ENCODE peak calls at places on chromosomes 3 and 15, in seven cellular contexts. H, D, B, R, V, A and Q are unnamed samples.

GRCh38 chr3:119937229-119937628 is 155.3 kb downstream of the NR1I2 start:
- DNase-seq in H (peak), D (no peak), B (no peak), R (no peak), V (peak), A (no peak), Q (peak)

GRCh38 chr3:169764453-169765280 is at the start of gene TERC:
- DNase-seq in H (peak), D (peak), B (peak), R (peak), V (peak), A (peak), Q (peak)

GRCh38 chr3:105365536-105366301 is 990 bp upstream of the ALCAM start:
- DNase-seq in H (no peak), D (peak), B (no peak), R (no peak), V (no peak), A (no peak), Q (peak)

GRCh38 chr3:122301063-122301462 is 24.0 kb upstream of the CSTA start:
- DNase-seq in H (no peak), D (no peak), B (no peak), R (no peak), V (peak), A (no peak), Q (no peak)

GRCh38 chr3:64054488-64054887 is 31.2 kb upstream of the PSMD6 start:
- DNase-seq in H (no peak), D (no peak), B (no peak), R (no peak), V (no peak), A (no peak), Q (no peak)

GRCh38 chr15:80585544-80586018 is 109.5 kb upstream of the ABHD17C start:
- DNase-seq in H (no peak), D (no peak), B (no peak), R (peak), V (no peak), A (no peak), Q (no peak)

GRCh38 chr3:172938788-172939187 is 188.3 kb downstream of the ECT2 start:
- DNase-seq in H (no peak), D (no peak), B (no peak), R (no peak), V (no peak), A (no peak), Q (no peak)

GRCh38 chr3:28677581-28677980 is 329.0 kb upstream of the AZI2 start:
- DNase-seq in H (no peak), D (no peak), B (no peak), R (no peak), V (no peak), A (no peak), Q (no peak)

GRCh38 chr3:197022405-197023231 is 7.0 kb downstream of the MELTF start:
- DNase-seq in H (no peak), D (no peak), B (no peak), R (no peak), V (no peak), A (no peak), Q (no peak)

GRCh38 chr15:71701808-71702207 is 108.5 kb upstream of the NR2E3 start:
- DNase-seq in H (no peak), D (no peak), B (no peak), R (no peak), V (no peak), A (no peak), Q (no peak)

DNA sequence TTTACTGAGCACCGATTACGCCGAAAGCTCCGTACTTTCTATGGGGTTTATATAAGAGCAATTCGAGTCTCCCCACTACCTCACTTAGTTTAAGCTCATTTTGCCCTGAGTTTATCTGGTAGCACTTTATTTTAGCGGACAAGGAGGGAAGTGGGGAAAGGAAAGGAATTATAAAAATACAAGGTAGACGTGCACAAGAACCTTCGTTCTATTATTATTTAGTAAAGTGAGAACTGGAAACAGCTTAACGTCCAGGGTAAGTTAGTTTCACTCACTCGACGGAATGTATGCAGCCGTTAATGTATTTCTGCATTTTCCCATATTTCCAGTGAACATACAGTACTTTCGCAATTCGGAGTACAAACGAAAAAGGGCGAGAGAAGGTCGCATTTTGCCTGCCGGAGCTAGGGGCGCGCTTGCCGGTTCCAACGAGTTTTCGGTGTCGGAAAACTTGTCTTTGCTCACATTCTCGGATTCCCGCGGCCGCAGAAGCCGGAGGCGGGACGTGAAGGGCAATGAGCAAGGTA is 1.2 kb upstream of the STT3B start:
- DNase-seq in H (no peak), D (no peak), B (no peak), R (no peak), V (no peak), A (no peak), Q (peak)
- TF ChIP-seq CEBPB in H (peak), D (peak), B (peak), R (peak), V (no peak), A (peak), Q (peak)

DNA sequence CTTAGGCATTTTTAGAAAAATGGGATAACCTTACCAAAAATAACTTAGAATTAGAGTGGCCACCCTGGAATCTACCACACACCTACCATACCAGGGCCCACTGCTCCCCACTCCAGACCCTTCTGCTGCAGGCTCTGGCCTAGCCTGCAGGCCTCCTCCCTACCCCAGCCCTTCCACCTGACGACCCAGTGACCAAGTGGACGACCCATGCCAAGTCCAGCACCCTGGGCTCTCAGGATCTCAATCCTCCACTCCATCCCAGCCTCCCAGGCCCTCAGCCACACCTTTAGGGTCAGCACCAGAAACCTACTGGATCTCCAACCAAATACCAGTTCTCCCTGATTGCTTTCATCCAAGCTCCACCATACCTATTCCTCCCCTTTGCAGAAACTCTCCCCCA is 145.8 kb downstream of the TPRA1 start:
- DNase-seq in H (no peak), D (no peak), B (no peak), R (no peak), V (no peak), A (no peak), Q (no peak)
- TF ChIP-seq CEBPB in H (no peak), D (no peak), B (no peak), R (no peak), V (no peak), A (no peak), Q (no peak)

GRCh38 chr3:39327053-39327745 is 2.3 kb upstream of the CCR8 start:
- DNase-seq in H (no peak), D (no peak), B (no peak), R (no peak), V (no peak), A (no peak), Q (no peak)
- TF ChIP-seq CEBPB in H (no peak), D (no peak), B (no peak), R (no peak), V (no peak), A (no peak), Q (no peak)

DNA sequence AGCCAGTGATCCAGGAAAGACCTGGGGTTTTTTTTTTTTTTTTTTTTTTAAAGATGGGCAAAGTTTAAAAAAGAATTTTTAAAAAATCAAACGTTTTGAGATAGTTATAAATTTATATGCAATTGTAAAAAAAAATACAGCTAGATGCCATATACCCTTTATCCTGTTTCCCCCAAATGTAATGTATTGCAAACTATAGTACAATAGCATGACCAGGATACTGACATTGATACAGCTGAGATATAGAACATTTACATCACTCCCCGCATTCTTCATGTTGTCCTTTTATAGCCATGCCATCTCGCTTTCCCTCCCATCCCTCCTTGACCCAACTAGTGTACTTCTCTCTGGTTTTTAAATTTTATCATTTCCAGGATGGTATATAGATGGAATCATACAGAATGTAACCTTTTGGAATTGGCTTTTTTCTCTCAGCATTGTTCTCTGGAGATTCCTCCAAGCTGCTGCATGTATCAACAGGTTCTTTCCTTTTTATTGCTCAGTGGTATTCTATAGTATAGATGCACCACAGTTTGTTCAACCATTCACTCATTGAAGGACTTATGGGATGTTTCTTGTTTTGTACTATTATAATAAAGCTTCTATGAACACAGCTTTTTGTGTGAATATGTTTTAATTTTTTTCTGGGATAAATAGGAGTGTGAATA is 104.9 kb downstream of the CGNL1 start:
- DNase-seq in H (no peak), D (no peak), B (no peak), R (no peak), V (no peak), A (no peak), Q (no peak)
- TF ChIP-seq CEBPB in H (no peak), D (no peak), B (no peak), R (no peak), V (no peak), A (no peak), Q (no peak)

DNA sequence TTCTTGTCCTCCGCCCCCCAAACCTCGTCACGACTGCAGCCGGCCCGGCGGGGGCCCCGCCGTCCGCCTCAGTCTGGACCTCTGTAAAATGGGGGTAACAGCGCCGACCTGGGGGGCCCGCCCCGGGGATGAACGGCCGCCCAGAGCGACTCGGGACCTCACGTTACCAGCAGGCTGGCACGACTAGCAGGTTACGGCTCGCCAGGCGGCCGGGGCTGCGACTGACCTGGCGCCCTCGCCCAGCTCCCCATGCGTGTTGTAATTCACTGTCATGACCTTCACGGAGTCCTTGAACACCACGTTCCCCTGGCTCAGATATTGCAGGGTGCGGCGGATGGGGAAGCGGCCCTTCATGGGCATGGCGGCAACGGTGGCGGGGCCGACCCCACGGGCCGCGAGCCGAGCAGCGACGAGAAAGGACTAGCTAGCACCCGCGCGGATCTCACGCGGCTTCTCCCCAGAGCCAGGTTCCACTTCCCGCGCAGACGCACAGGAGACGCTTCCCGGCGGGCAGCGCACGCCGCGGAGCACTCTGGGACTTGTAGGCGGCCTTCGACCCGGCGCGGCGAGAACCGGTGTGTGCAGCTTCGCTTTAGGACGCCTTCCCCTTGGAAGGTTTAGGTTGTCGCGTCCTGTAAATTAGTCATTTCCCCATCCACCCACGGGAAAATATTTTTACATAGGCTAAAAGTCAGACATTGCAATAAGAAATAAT is at the start of gene MRPS25:
- DNase-seq in H (peak), D (peak), B (peak), R (peak), V (peak), A (peak), Q (peak)
- TF ChIP-seq CEBPB in H (no peak), D (no peak), B (no peak), R (no peak), V (no peak), A (no peak), Q (no peak)

GRCh38 chr3:130377960-130378676 is 32.6 kb downstream of the COL6A5 start:
- DNase-seq in H (peak), D (no peak), B (no peak), R (no peak), V (no peak), A (no peak), Q (no peak)
- TF ChIP-seq CEBPB in H (no peak), D (no peak), B (no peak), R (no peak), V (no peak), A (no peak), Q (no peak)

GRCh38 chr3:52063026-52063723 is 6.8 kb upstream of the DUSP7 start:
- DNase-seq in H (no peak), D (no peak), B (no peak), R (no peak), V (no peak), A (no peak), Q (no peak)
- TF ChIP-seq CEBPB in H (no peak), D (no peak), B (no peak), R (no peak), V (no peak), A (no peak), Q (no peak)

GRCh38 chr15:91970142-91970541 is 116.6 kb downstream of the SLCO3A1 start:
- DNase-seq in H (no peak), D (no peak), B (no peak), R (no peak), V (no peak), A (no peak), Q (peak)
- TF ChIP-seq CEBPB in H (no peak), D (no peak), B (no peak), R (no peak), V (no peak), A (no peak), Q (peak)

GRCh38 chr3:6416049-6416661 is 444.8 kb upstream of the GRM7 start:
- DNase-seq in H (no peak), D (no peak), B (no peak), R (no peak), V (no peak), A (no peak), Q (no peak)
- TF ChIP-seq CEBPB in H (no peak), D (no peak), B (no peak), R (no peak), V (no peak), A (no peak), Q (no peak)

GRCh38 chr3:107124885-107125284 is 252.4 kb upstream of the CCDC54 start:
- DNase-seq in H (peak), D (no peak), B (no peak), R (no peak), V (no peak), A (no peak), Q (peak)
- TF ChIP-seq CEBPB in H (no peak), D (no peak), B (no peak), R (no peak), V (no peak), A (no peak), Q (no peak)